ENCODE peak calls at places on chromosomes 2 and 18, in eight cellular contexts. G is IMR-90, R is hippocampal formation, Z is sciatic nerve, S is NCI-H1092 treated with DMSO at 0.1 percent for 48 hours, U is ACHN, L is AG04450, V is amniotic stem cell. D is an unnamed sample.

GRCh38 chr2:240989451-240990265 is 8.8 kb upstream of the SNED1 start:
- DNase-seq in G (peak), R (no peak), Z (peak), S (no peak), U (peak), L (no peak), V (no peak), D (no peak)

GRCh38 chr2:133097666-133098065 is 427.7 kb upstream of the LYPD1 start:
- DNase-seq in G (peak), R (no peak), Z (no peak), S (no peak), U (no peak), L (no peak), V (no peak), D (no peak)

GRCh38 chr18:13221821-13222220 is 3.3 kb downstream of the LDLRAD4 start:
- DNase-seq in G (no peak), R (no peak), Z (no peak), S (peak), U (no peak), L (no peak), V (no peak), D (no peak)

GRCh38 chr2:233929352-233929843 is 12.2 kb downstream of the TRPM8 start:
- DNase-seq in G (no peak), R (no peak), Z (no peak), S (no peak), U (peak), L (no peak), V (no peak), D (no peak)

GRCh38 chr2:96869281-96869823 is 528 bp downstream of the SEMA4C start:
- DNase-seq in G (peak), R (no peak), Z (peak), S (no peak), U (peak), L (no peak), V (peak), D (no peak)

GRCh38 chr2:181203916-181204315 is 223.5 kb downstream of the UBE2E3 start:
- DNase-seq in G (peak), R (no peak), Z (no peak), S (no peak), U (no peak), L (no peak), V (no peak), D (no peak)

GRCh38 chr2:26742053-26742770 is 21.9 kb upstream of the SLC35F6 start:
- DNase-seq in G (no peak), R (no peak), Z (no peak), S (no peak), U (no peak), L (no peak), V (no peak), D (no peak)

GRCh38 chr2:177998006-177998405 is 74.6 kb downstream of the PDE11A start:
- DNase-seq in G (peak), R (no peak), Z (no peak), S (no peak), U (peak), L (peak), V (no peak), D (no peak)

GRCh38 chr2:212157011-212157410 is 381.6 kb downstream of the ERBB4 start:
- DNase-seq in G (peak), R (no peak), Z (no peak), S (no peak), U (no peak), L (no peak), V (no peak), D (no peak)

GRCh38 chr2:234495076-234495800 is 1.6 kb downstream of the ARL4C start:
- DNase-seq in G (peak), R (no peak), Z (no peak), S (no peak), U (peak), L (no peak), V (no peak), D (no peak)

GRCh38 chr2:99656938-99657337 is 167.1 kb upstream of the REV1 start:
- DNase-seq in G (no peak), R (no peak), Z (no peak), S (no peak), U (no peak), L (no peak), V (no peak), D (no peak)

GRCh38 chr2:28582595-28582994 is 86.7 kb downstream of the PLB1 start:
- DNase-seq in G (no peak), R (no peak), Z (no peak), S (no peak), U (no peak), L (no peak), V (no peak), D (no peak)

GRCh38 chr18:13266208-13267100 is 47.9 kb downstream of the LDLRAD4 start:
- DNase-seq in G (no peak), R (no peak), Z (peak), S (no peak), U (no peak), L (no peak), V (no peak), D (no peak)

GRCh38 chr18:48931680-48932461 is 18.9 kb downstream of the SMAD7 start:
- DNase-seq in G (no peak), R (no peak), Z (no peak), S (no peak), U (peak), L (no peak), V (no peak), D (no peak)

GRCh38 chr2:158120102-158120501 is 18.4 kb downstream of the UPP2 start:
- DNase-seq in G (no peak), R (no peak), Z (no peak), S (no peak), U (no peak), L (no peak), V (no peak), D (no peak)

GRCh38 chr2:120989911-120990441 is 254.3 kb downstream of the GLI2 start:
- DNase-seq in G (no peak), R (no peak), Z (no peak), S (no peak), U (no peak), L (no peak), V (no peak), D (no peak)

GRCh38 chr2:238286987-238287386 is 1.4 kb downstream of the PER2 start:
- DNase-seq in G (no peak), R (no peak), Z (peak), S (no peak), U (no peak), L (no peak), V (no peak), D (no peak)

GRCh38 chr18:44823782-44824181 is 143.1 kb downstream of the SETBP1 start:
- DNase-seq in G (peak), R (no peak), Z (no peak), S (no peak), U (no peak), L (no peak), V (no peak), D (no peak)

GRCh38 chr2:26330114-26330581 is 15.8 kb upstream of the SELENOI start:
- DNase-seq in G (peak), R (peak), Z (peak), S (peak), U (peak), L (peak), V (peak), D (peak)

GRCh38 chr2:200770847-200771246 is 40.9 kb upstream of the BZW1 start:
- DNase-seq in G (no peak), R (no peak), Z (no peak), S (no peak), U (no peak), L (no peak), V (no peak), D (no peak)

GRCh38 chr18:41075212-41075611 is 879.8 kb upstream of the PIK3C3 start:
- DNase-seq in G (peak), R (no peak), Z (no peak), S (no peak), U (no peak), L (peak), V (peak), D (no peak)

GRCh38 chr2:127361929-127362328 is 25.8 kb downstream of the MAP3K2 start:
- DNase-seq in G (peak), R (no peak), Z (no peak), S (no peak), U (no peak), L (no peak), V (no peak), D (no peak)

GRCh38 chr2:235618039-235618438 is 124.2 kb downstream of the AGAP1 start:
- DNase-seq in G (peak), R (no peak), Z (no peak), S (no peak), U (no peak), L (peak), V (peak), D (no peak)

GRCh38 chr2:231058761-231059550 is 2.3 kb downstream of the PSMD1 start:
- DNase-seq in G (peak), R (no peak), Z (no peak), S (no peak), U (peak), L (no peak), V (no peak), D (no peak)

GRCh38 chr18:76223403-76223802 is 271.6 kb downstream of the ZNF516 start:
- DNase-seq in G (no peak), R (no peak), Z (no peak), S (no peak), U (no peak), L (no peak), V (no peak), D (no peak)

GRCh38 chr2:236164201-236164982 is 3.8 kb downstream of the GBX2 start:
- DNase-seq in G (no peak), R (no peak), Z (no peak), S (no peak), U (no peak), L (no peak), V (no peak), D (no peak)

GRCh38 chr2:234947556-234947955 is 4.3 kb upstream of the SH3BP4 start:
- DNase-seq in G (no peak), R (no peak), Z (no peak), S (no peak), U (no peak), L (no peak), V (no peak), D (no peak)

GRCh38 chr2:45750484-45750883 is 99.0 kb downstream of the PRKCE start:
- DNase-seq in G (no peak), R (no peak), Z (no peak), S (no peak), U (no peak), L (no peak), V (no peak), D (no peak)

D was measured in pulmonary artery endothelial cell.